ENCODE peak calls at places on chromosomes 1 and 21, in ten cellular contexts. I, S, C, Y, W, D, G, U, O and F are unnamed samples.
A peak's percentile ranks its signal among the peaks of the same experiment; 100 is the strongest.

GRCh38 chr1:24383381-24383940 is 30.1 kb downstream of the STPG1 start:
- DNase-seq in I (no peak), S (no peak), C (no peak), Y (no peak), W (no peak), D (no peak), G (no peak), U (no peak), O (no peak), F (no peak)

GRCh38 chr1:112247971-112248370 is 148.0 kb upstream of the CTTNBP2NL start:
- DNase-seq in I (peak; percentile 69), S (no peak), C (no peak), Y (no peak), W (peak; percentile 16), D (no peak), G (no peak), U (peak; percentile 56), O (no peak), F (no peak)

GRCh38 chr21:45539796-45540600 is 2.2 kb downstream of the SLC19A1 start:
- DNase-seq in I (no peak), S (no peak), C (no peak), Y (no peak), W (no peak), D (no peak), G (no peak), U (no peak), O (peak; percentile 36), F (no peak)

GRCh38 chr1:224205438-224205840 is 22.4 kb downstream of the DEGS1 start:
- DNase-seq in I (no peak), S (no peak), C (peak; percentile 79), Y (peak; percentile 67), W (peak; percentile 23), D (no peak), G (peak; percentile 91), U (no peak), O (no peak), F (peak; percentile 34)

GRCh38 chr1:181748013-181748412 is 264.7 kb downstream of the CACNA1E start:
- DNase-seq in I (no peak), S (no peak), C (no peak), Y (no peak), W (no peak), D (no peak), G (no peak), U (no peak), O (no peak), F (no peak)

GRCh38 chr1:27821761-27822315 is 8.7 kb upstream of the PPP1R8 start:
- DNase-seq in I (no peak), S (no peak), C (no peak), Y (no peak), W (no peak), D (no peak), G (peak; percentile 14), U (no peak), O (no peak), F (no peak)

GRCh38 chr1:115261511-115261910 is 76.5 kb downstream of the NGF start:
- DNase-seq in I (no peak), S (no peak), C (no peak), Y (no peak), W (no peak), D (no peak), G (no peak), U (no peak), O (no peak), F (no peak)

GRCh38 chr1:159900086-159900680 is at the start of gene CFAP45:
- DNase-seq in I (peak; percentile 87), S (peak; percentile 95), C (no peak), Y (no peak), W (peak; percentile 96), D (peak; percentile 21), G (peak; percentile 56), U (peak; percentile 90), O (peak; percentile 64), F (peak; percentile 91)

GRCh38 chr21:30194701-30195299 is 21.1 kb downstream of the CLDN8 start:
- DNase-seq in I (no peak), S (peak; percentile 64), C (peak; percentile 36), Y (peak; percentile 33), W (peak; percentile 17), D (no peak), G (no peak), U (peak; percentile 57), O (no peak), F (peak; percentile 29)